ENCODE peak calls at places on chromosomes 4 and X, in nine cellular contexts. V is H9; C is ACHN; K is dermis blood vessel endothelial cell; L is CD8-positive, alpha-beta memory T cell; B is NCI-H460; R is NCI-H2171 treated with DMSO at 0.1 percent for 48 hours; Q is Calu3; W is progenitor cell of endocrine pancreas. M is an unnamed sample.
A peak's percentile ranks its signal among the peaks of the same experiment; 100 is the strongest.

GRCh38 chr4:183617075-183617474 is 41.9 kb downstream of the RWDD4 start:
- DNase-seq in V (no peak), C (no peak), K (no peak), L (no peak), B (no peak), R (no peak), Q (no peak), W (no peak), M (no peak)

GRCh38 chr4:162234595-162234994 is 70.8 kb upstream of the FSTL5 start:
- DNase-seq in V (no peak), C (no peak), K (no peak), L (peak; percentile 9), B (no peak), R (no peak), Q (no peak), W (no peak), M (no peak)

GRCh38 chrX:119419898-119420297 is 20.8 kb downstream of the SLC25A43 start:
- DNase-seq in V (no peak), C (no peak), K (no peak), L (no peak), B (no peak), R (no peak), Q (no peak), W (no peak), M (no peak)

GRCh38 chrX:134741801-134742200 is 83.5 kb upstream of the PLAC1 start:
- DNase-seq in V (no peak), C (no peak), K (no peak), L (no peak), B (no peak), R (peak; percentile 29), Q (no peak), W (no peak), M (no peak)

GRCh38 chr4:6732441-6733357 is 16.7 kb downstream of the BLOC1S4 start:
- DNase-seq in V (no peak), C (peak; percentile 70), K (peak; percentile 73), L (no peak), B (peak; percentile 81), R (no peak), Q (peak; percentile 56), W (no peak), M (no peak)

GRCh38 chr4:172390341-172390740 is 577.1 kb downstream of the GALNTL6 start:
- DNase-seq in V (no peak), C (no peak), K (no peak), L (no peak), B (peak; percentile 54), R (no peak), Q (no peak), W (no peak), M (no peak)

GRCh38 chr4:61294001-61294400 is 93.9 kb downstream of the ADGRL3 start:
- DNase-seq in V (no peak), C (no peak), K (no peak), L (no peak), B (no peak), R (no peak), Q (no peak), W (no peak), M (peak; percentile 38)

GRCh38 chr4:110108960-110109359 is 89.5 kb downstream of the ELOVL6 start:
- DNase-seq in V (no peak), C (no peak), K (no peak), L (no peak), B (no peak), R (no peak), Q (no peak), W (no peak), M (no peak)

GRCh38 chrX:3788494-3789233 is 75.2 kb upstream of the PRKX start:
- DNase-seq in V (peak; percentile 58), C (no peak), K (no peak), L (peak; percentile 23), B (no peak), R (peak; percentile 50), Q (no peak), W (no peak), M (no peak)

GRCh38 chr4:168888715-168889215 is 121.3 kb downstream of the CBR4 start:
- DNase-seq in V (no peak), C (no peak), K (no peak), L (no peak), B (no peak), R (peak; percentile 37), Q (no peak), W (no peak), M (no peak)

GRCh38 chr4:4320528-4320927 is 30.5 kb downstream of the ZBTB49 start:
- DNase-seq in V (no peak), C (no peak), K (no peak), L (no peak), B (no peak), R (no peak), Q (no peak), W (no peak), M (no peak)

GRCh38 chr4:186739802-186740434 is 16.3 kb upstream of the FAT1 start:
- DNase-seq in V (no peak), C (no peak), K (no peak), L (no peak), B (no peak), R (peak; percentile 23), Q (no peak), W (no peak), M (no peak)

GRCh38 chr4:33316033-33316432 is 2595.9 kb downstream of the PCDH7 start:
- DNase-seq in V (no peak), C (no peak), K (no peak), L (no peak), B (no peak), R (no peak), Q (no peak), W (no peak), M (no peak)

GRCh38 chr4:11585506-11585905 is 156.8 kb upstream of the HS3ST1 start:
- DNase-seq in V (no peak), C (peak; percentile 55), K (no peak), L (no peak), B (no peak), R (peak; percentile 9), Q (peak; percentile 47), W (no peak), M (peak; percentile 56)

GRCh38 chr4:121138014-121138413 is 26.1 kb downstream of the TNIP3 start:
- DNase-seq in V (no peak), C (no peak), K (no peak), L (peak; percentile 28), B (no peak), R (no peak), Q (no peak), W (no peak), M (no peak)

GRCh38 chr4:2799444-2799911 is 6.6 kb downstream of the SH3BP2 start:
- DNase-seq in V (no peak), C (no peak), K (no peak), L (no peak), B (no peak), R (no peak), Q (no peak), W (no peak), M (no peak)

GRCh38 chr4:3786196-3786869 is 20.1 kb downstream of the ADRA2C start:
- DNase-seq in V (no peak), C (peak; percentile 44), K (peak; percentile 3), L (no peak), B (no peak), R (no peak), Q (peak; percentile 73), W (no peak), M (no peak)

GRCh38 chrX:150772150-150772970 is 79.2 kb downstream of the MTMR1 start:
- DNase-seq in V (peak; percentile 88), C (peak; percentile 56), K (peak; percentile 78), L (peak; percentile 50), B (peak; percentile 71), R (peak; percentile 36), Q (peak; percentile 85), W (peak; percentile 86), M (peak; percentile 42)

GRCh38 chr4:82044141-82044993 is 329.4 kb downstream of the HNRNPD start:
- DNase-seq in V (peak; percentile 82), C (peak; percentile 45), K (peak; percentile 1), L (no peak), B (peak; percentile 40), R (peak; percentile 16), Q (peak; percentile 85), W (peak; percentile 63), M (no peak)

GRCh38 chr4:165625281-165625680 is 246.5 kb downstream of the CPE start:
- DNase-seq in V (no peak), C (no peak), K (peak; percentile 71), L (no peak), B (no peak), R (no peak), Q (no peak), W (no peak), M (no peak)

GRCh38 chr4:76307670-76308014 is 1.1 kb downstream of the STBD1 start:
- DNase-seq in V (no peak), C (no peak), K (no peak), L (no peak), B (no peak), R (no peak), Q (no peak), W (no peak), M (no peak)

GRCh38 chr4:37666625-37667071 is 19.5 kb downstream of the RELL1 start:
- DNase-seq in V (no peak), C (peak; percentile 90), K (peak; percentile 97), L (no peak), B (peak; percentile 51), R (no peak), Q (peak; percentile 64), W (no peak), M (no peak)

GRCh38 chrX:23235051-23235450 is 99.6 kb upstream of the PTCHD1 start:
- DNase-seq in V (peak; percentile 36), C (no peak), K (no peak), L (no peak), B (no peak), R (no peak), Q (no peak), W (no peak), M (no peak)